ENCODE peak calls at places on chromosomes 7 and 10, in five cellular contexts. E is NCI-H1092 treated with DMSO at 0.1 percent for 48 hours; Q is activated T-helper 9 cell treated with anti-CD3 and anti-CD28 coated beads, Interleukin-2, amount 50 U/mL, for 16 hours; I is activated CD8-positive, alpha-beta memory T cell treated with anti-CD3 and anti-CD28 coated beads for 24 hours; N is GM12891. G is an unnamed sample.

GRCh38 chr10:124000792-124001201 is 92.6 kb downstream of the CHST15 start:
- DNase-seq in E (no peak), N (peak), I (no peak), Q (no peak), G (peak)

GRCh38 chr7:127751062-127751722 is 99.2 kb downstream of the SND1 start:
- DNase-seq in I (no peak), Q (no peak), E (no peak), N (no peak), G (no peak)

GRCh38 chr7:106866298-106867281 is 1.5 kb downstream of the PIK3CG start:
- DNase-seq in E (no peak), N (no peak), Q (no peak), I (no peak), G (no peak)

GRCh38 chr7:148657929-148658328 is 40.8 kb upstream of the CUL1 start:
- DNase-seq in I (no peak), N (no peak), E (no peak), Q (no peak), G (no peak)

GRCh38 chr10:26540601-26541000 is 102.5 kb downstream of the APBB1IP start:
- DNase-seq in N (peak), E (no peak), Q (no peak), I (no peak), G (no peak)

GRCh38 chr10:27724287-27724686 is 21.3 kb downstream of the MKX start:
- DNase-seq in N (no peak), Q (no peak), E (no peak), I (no peak), G (no peak)

GRCh38 chr7:151631968-151632749 is 112.5 kb upstream of the RHEB start:
- DNase-seq in E (peak), I (peak), N (peak), Q (peak), G (peak)

GRCh38 chr10:127987467-127988380 is 80.8 kb downstream of the PTPRE start:
- DNase-seq in Q (no peak), E (no peak), N (no peak), I (no peak), G (no peak)

GRCh38 chr7:416761-417624 is 102.7 kb downstream of the PDGFA start:
- DNase-seq in I (no peak), N (no peak), Q (no peak), E (no peak), G (no peak)

GRCh38 chr10:111785921-111786320 is 397.6 kb downstream of the GPAM start:
- DNase-seq in E (no peak), N (no peak), Q (no peak), I (no peak), G (no peak)

GRCh38 chr7:28409716-28410627 is 2.3 kb upstream of the CREB5 start:
- DNase-seq in E (peak), Q (no peak), N (peak), I (peak), G (peak)

GRCh38 chr7:1593091-1593866 is 23.4 kb upstream of the PSMG3 start:
- DNase-seq in Q (no peak), I (no peak), E (no peak), N (no peak), G (no peak)

GRCh38 chr7:2912684-2913439 is 68.8 kb upstream of the GNA12 start:
- DNase-seq in Q (no peak), E (no peak), N (no peak), I (no peak), G (no peak)

G was measured in coronary artery.